ENCODE peak calls at places on chromosomes 6 and 20, in nine cellular contexts. Q is neuronal stem cell; W is stomach; C is thoracic aorta; D is transverse colon; V is CD8-positive, alpha-beta T cell; L is heart right ventricle; A is tibial artery; M is naive thymus-derived CD4-positive, alpha-beta T cell. U is an unnamed sample. For H3K9me3, the result is how much of the 10 kb centered on the place peaks cover.

GRCh38 chr6:165939601-165940290 is 227.9 kb downstream of the TBXT start:
- DNase-seq in Q (no peak), W (no peak), C (no peak), D (no peak), V (no peak), L (no peak), A (no peak), M (no peak), U (no peak)

GRCh38 chr6:139028242-139028657 is 295 bp upstream of the ABRACL start:
- DNase-seq in Q (no peak), W (no peak), C (no peak), D (no peak), V (no peak), L (no peak), A (no peak), M (no peak), U (no peak)

GRCh38 chr6:155404937-155405336 is 50.7 kb downstream of the NOX3 start:
- DNase-seq in Q (no peak), W (no peak), C (no peak), D (no peak), V (no peak), L (no peak), A (no peak), M (no peak), U (no peak)

GRCh38 chr6:24899647-24900325 is 36.0 kb downstream of the RIPOR2 start:
- DNase-seq in Q (no peak), W (no peak), C (no peak), D (no peak), V (no peak), L (no peak), A (no peak), M (peak), U (no peak)

GRCh38 chr20:25148982-25149846 is 46.3 kb upstream of the ENTPD6 start:
- DNase-seq in Q (no peak), W (no peak), C (no peak), D (no peak), V (no peak), L (no peak), A (no peak), M (no peak), U (no peak)

GRCh38 chr6:37139223-37139962 is 30.6 kb upstream of the PIM1 start:
- DNase-seq in Q (no peak), W (no peak), C (no peak), D (no peak), V (no peak), L (no peak), A (no peak), M (no peak), U (no peak)

GRCh38 chr6:113632220-113632864 is 224.8 kb upstream of the MARCKS start:
- DNase-seq in Q (peak), W (peak), C (peak), D (peak), V (no peak), L (peak), A (peak), M (no peak), U (no peak)

GRCh38 chr6:18493421-18493891 is 106.3 kb downstream of the RNF144B start:
- DNase-seq in Q (no peak), W (peak), C (no peak), D (no peak), V (no peak), L (no peak), A (no peak), M (no peak), U (no peak)

GRCh38 chr20:43914286-43914685 is 366 bp upstream of the TOX2 start:
- DNase-seq in Q (no peak), W (no peak), C (no peak), D (no peak), V (no peak), L (no peak), A (no peak), M (peak), U (peak)

GRCh38 chr6:170289108-170289931 is 1.6 kb downstream of the DLL1 start:
- DNase-seq in Q (no peak), W (no peak), C (no peak), D (no peak), V (no peak), L (no peak), A (no peak), M (peak), U (no peak)

GRCh38 chr6:73898599-73898998 is 202.6 kb downstream of the CD109 start:
- DNase-seq in Q (no peak), W (no peak), C (no peak), D (no peak), V (no peak), L (no peak), A (no peak), M (no peak), U (no peak)

GRCh38 chr20:33896509-33896908 is 85.4 kb downstream of the CHMP4B start:
- DNase-seq in Q (no peak), W (no peak), C (no peak), D (no peak), V (no peak), L (no peak), A (no peak), M (no peak), U (peak)

GRCh38 chr20:57396212-57396611 is 5.0 kb downstream of the RBM38 start:
- DNase-seq in Q (no peak), W (no peak), C (no peak), D (no peak), V (no peak), L (no peak), A (no peak), M (no peak), U (no peak)

GRCh38 chr6:43940071-43940392 is 170.0 kb downstream of the VEGFA start:
- DNase-seq in Q (no peak), W (no peak), C (no peak), D (no peak), V (no peak), L (peak), A (no peak), M (no peak), U (no peak)

GRCh38 chr6:28802417-28803336 is 121.1 kb downstream of the TRIM27 start:
- DNase-seq in Q (no peak), W (no peak), C (no peak), D (no peak), V (no peak), L (no peak), A (no peak), M (no peak), U (peak)

GRCh38 chr6:36717871-36718540 is 20.4 kb downstream of the RAB44 start:
- DNase-seq in Q (no peak), W (no peak), C (no peak), D (no peak), V (no peak), L (no peak), A (peak), M (no peak), U (no peak)

GRCh38 chr20:24918579-24919566 is 30.2 kb upstream of the CST7 start:
- DNase-seq in Q (no peak), W (no peak), C (no peak), D (no peak), V (no peak), L (no peak), A (no peak), M (no peak), U (no peak)

GRCh38 chr6:70377372-70377771 is 35.9 kb upstream of the FAM135A start:
- DNase-seq in Q (no peak), W (no peak), C (no peak), D (no peak), V (no peak), L (no peak), A (no peak), M (no peak), U (no peak)

GRCh38 chr20:41183391-41183790 is 46.0 kb downstream of the PLCG1 start:
- DNase-seq in Q (no peak), W (peak), C (no peak), D (no peak), V (no peak), L (no peak), A (peak), M (no peak), U (peak)

GRCh38 chr6:152595507-152595906 is 41.7 kb downstream of the SYNE1 start:
- DNase-seq in Q (no peak), W (no peak), C (no peak), D (no peak), V (no peak), L (no peak), A (no peak), M (no peak), U (no peak)

GRCh38 chr20:47551841-47552240 is 50.2 kb downstream of the NCOA3 start:
- DNase-seq in Q (no peak), W (no peak), C (no peak), D (no peak), V (no peak), L (no peak), A (no peak), M (no peak), U (no peak)

GRCh38 chr20:36848078-36848660 is 27.8 kb upstream of the TLDC2 start:
- DNase-seq in Q (no peak), W (no peak), C (no peak), D (no peak), V (no peak), L (peak), A (peak), M (no peak), U (no peak)

GRCh38 chr6:136921936-136922679 is at the start of gene SLC35D3:
- DNase-seq in Q (peak), W (no peak), C (no peak), D (no peak), V (no peak), L (no peak), A (no peak), M (no peak), U (no peak)

GRCh38 chr20:51668515-51668914 is 99.7 kb downstream of the ATP9A start:
- DNase-seq in Q (no peak), W (no peak), C (no peak), D (no peak), V (no peak), L (no peak), A (no peak), M (no peak), U (no peak)

GRCh38 chr6:159002432-159003160 is 2.6 kb upstream of the RSPH3 start:
- DNase-seq in Q (no peak), W (no peak), C (no peak), D (no peak), V (no peak), L (no peak), A (no peak), M (no peak), U (no peak)

GRCh38 chr20:25212242-25212641 is 16.7 kb downstream of the ENTPD6 start:
- DNase-seq in Q (no peak), W (peak), C (no peak), D (no peak), V (no peak), L (no peak), A (no peak), M (no peak), U (no peak)

GRCh38 chr6:156687875-156688549 is 89.2 kb upstream of the ARID1B start:
- DNase-seq in Q (peak), W (peak), C (no peak), D (peak), V (no peak), L (no peak), A (no peak), M (peak), U (no peak)

GRCh38 chr6:19562468-19562867 is 274.7 kb upstream of the ID4 start:
- DNase-seq in Q (no peak), W (no peak), C (no peak), D (no peak), V (no peak), L (no peak), A (no peak), M (no peak), U (no peak)

GRCh38 chr20:63135411-63135810 is 80.5 kb downstream of the YTHDF1 start:
- DNase-seq in Q (no peak), W (no peak), C (no peak), D (no peak), V (no peak), L (no peak), A (no peak), M (no peak), U (peak)

GRCh38 chr20:63522981-63523611 is 2.5 kb downstream of the PPDPF start:
- DNase-seq in Q (no peak), W (no peak), C (no peak), D (no peak), V (no peak), L (no peak), A (no peak), M (no peak), U (no peak)

GRCh38 chr20:23413862-23414422 is 7.3 kb downstream of the NAPB start:
- DNase-seq in Q (no peak), W (no peak), C (no peak), D (no peak), V (no peak), L (no peak), A (no peak), M (no peak), U (no peak)

GRCh38 chr6:158611600-158612041 is 32.9 kb downstream of the DYNLT1 start:
- DNase-seq in Q (peak), W (peak), C (no peak), D (no peak), V (no peak), L (no peak), A (no peak), M (no peak), U (no peak)

GRCh38 chr6:125358898-125359297 is 57.1 kb upstream of the HDDC2 start:
- DNase-seq in Q (no peak), W (no peak), C (no peak), D (no peak), V (no peak), L (no peak), A (no peak), M (no peak), U (no peak)

GRCh38 chr6:111798281-111798725 is 74.9 kb downstream of the FYN start:
- DNase-seq in Q (no peak), W (no peak), C (no peak), D (no peak), V (no peak), L (no peak), A (no peak), M (no peak), U (no peak)

GRCh38 chr6:28384143-28384533 is 15.4 kb downstream of the ZSCAN12 start:
- DNase-seq in Q (no peak), W (no peak), C (no peak), D (no peak), V (no peak), L (no peak), A (no peak), M (no peak), U (no peak)

GRCh38 chr6:116229287-116229913 is 24.5 kb downstream of the TSPYL4 start:
- DNase-seq in Q (peak), W (peak), C (peak), D (peak), V (no peak), L (peak), A (peak), M (no peak), U (no peak)

GRCh38 chr6:144744720-144745119 is 459.6 kb downstream of the UTRN start:
- DNase-seq in Q (no peak), W (no peak), C (no peak), D (no peak), V (no peak), L (no peak), A (no peak), M (no peak), U (no peak)

GRCh38 chr6:144746902-144747469 is 461.9 kb downstream of the UTRN start:
- DNase-seq in Q (no peak), W (no peak), C (no peak), D (no peak), V (no peak), L (no peak), A (no peak), M (no peak), U (no peak)

GRCh38 chr6:144753023-144753705 is 468.0 kb downstream of the UTRN start:
- DNase-seq in Q (no peak), W (no peak), C (no peak), D (no peak), V (no peak), L (no peak), A (no peak), M (no peak), U (no peak)

GRCh38 chr6:144745434-144745833 is 460.3 kb downstream of the UTRN start:
- DNase-seq in Q (no peak), W (no peak), C (no peak), D (no peak), V (no peak), L (no peak), A (no peak), M (no peak), U (no peak)

DNA sequence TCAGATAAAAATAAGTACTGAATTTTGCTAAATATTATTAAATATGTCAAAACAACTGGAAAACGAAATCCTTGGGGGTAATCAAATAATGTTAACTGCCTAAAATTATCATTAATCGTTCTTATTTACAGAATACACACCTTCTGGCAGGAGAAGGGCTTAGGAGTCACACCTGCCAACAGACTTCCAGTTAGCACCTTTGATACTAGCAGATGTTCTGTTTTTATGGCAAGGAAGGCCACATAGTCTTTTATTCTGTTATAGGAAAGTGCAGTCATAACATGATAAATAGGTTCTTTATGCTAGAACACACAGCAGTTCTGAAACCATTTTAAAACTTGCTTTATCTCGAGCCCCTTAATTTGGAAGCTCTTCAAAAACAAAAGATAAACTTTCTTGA is 464.1 kb downstream of the UTRN start:
- DNase-seq in Q (no peak), W (no peak), C (no peak), D (no peak), V (no peak), L (no peak), A (no peak), M (no peak), U (no peak)
- H3K9me3 ChIP-seq in Q (under half), W (under half), C (under half), D (under half), V (under half), L (under half), A (under half), M (under half), U (under half)

GRCh38 chr20:35040646-35041045 is 52.0 kb downstream of the TRPC4AP start:
- DNase-seq in Q (no peak), W (no peak), C (no peak), D (no peak), V (no peak), L (no peak), A (no peak), M (no peak), U (no peak)

GRCh38 chr20:35040090-35040489 is 52.5 kb downstream of the TRPC4AP start:
- DNase-seq in Q (no peak), W (no peak), C (no peak), D (peak), V (no peak), L (no peak), A (no peak), M (no peak), U (no peak)

GRCh38 chr20:35034150-35034549 is 58.5 kb downstream of the TRPC4AP start:
- DNase-seq in Q (no peak), W (no peak), C (no peak), D (no peak), V (no peak), L (no peak), A (no peak), M (no peak), U (no peak)

GRCh38 chr20:35042268-35042667 is 50.3 kb downstream of the TRPC4AP start:
- DNase-seq in Q (no peak), W (no peak), C (no peak), D (no peak), V (no peak), L (no peak), A (no peak), M (no peak), U (no peak)

DNA sequence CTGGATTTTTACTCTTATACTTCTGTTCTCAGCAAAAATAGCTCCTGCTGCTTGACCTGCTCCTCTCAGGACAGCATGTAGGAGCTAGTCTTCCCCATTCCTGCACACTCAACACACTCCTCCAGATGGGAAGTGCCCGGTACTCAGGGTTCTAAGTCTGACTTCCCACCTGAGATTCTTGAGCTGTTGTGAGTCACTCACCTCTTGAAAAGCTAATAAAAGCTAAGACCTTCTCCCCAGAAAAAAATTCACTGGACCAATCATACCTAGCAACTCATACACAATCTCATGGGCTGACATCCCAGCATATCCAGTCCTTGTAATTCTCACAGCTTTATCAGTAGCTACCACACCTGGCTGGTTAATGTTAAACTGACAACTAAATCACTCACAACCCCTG is 53.5 kb downstream of the TRPC4AP start:
- DNase-seq in Q (no peak), W (peak), C (no peak), D (peak), V (no peak), L (no peak), A (no peak), M (no peak), U (no peak)
- H3K4me3 ChIP-seq in Q (no peak), W (no peak), C (no peak), D (no peak), V (no peak), L (no peak), A (no peak), M (no peak), U (no peak)

GRCh38 chr6:35170166-35170565 is 29.0 kb upstream of the TCP11 start:
- DNase-seq in Q (no peak), W (no peak), C (no peak), D (no peak), V (no peak), L (no peak), A (no peak), M (no peak), U (no peak)

GRCh38 chr6:35173068-35174042 is 32.2 kb upstream of the TCP11 start:
- DNase-seq in Q (no peak), W (no peak), C (no peak), D (no peak), V (no peak), L (no peak), A (no peak), M (no peak), U (no peak)

GRCh38 chr6:35174043-35174434 is 32.9 kb upstream of the TCP11 start:
- DNase-seq in Q (no peak), W (no peak), C (no peak), D (no peak), V (no peak), L (no peak), A (no peak), M (no peak), U (no peak)

GRCh38 chr6:35168461-35168861 is 27.3 kb upstream of the TCP11 start:
- DNase-seq in Q (peak), W (no peak), C (no peak), D (no peak), V (no peak), L (no peak), A (no peak), M (no peak), U (no peak)

DNA sequence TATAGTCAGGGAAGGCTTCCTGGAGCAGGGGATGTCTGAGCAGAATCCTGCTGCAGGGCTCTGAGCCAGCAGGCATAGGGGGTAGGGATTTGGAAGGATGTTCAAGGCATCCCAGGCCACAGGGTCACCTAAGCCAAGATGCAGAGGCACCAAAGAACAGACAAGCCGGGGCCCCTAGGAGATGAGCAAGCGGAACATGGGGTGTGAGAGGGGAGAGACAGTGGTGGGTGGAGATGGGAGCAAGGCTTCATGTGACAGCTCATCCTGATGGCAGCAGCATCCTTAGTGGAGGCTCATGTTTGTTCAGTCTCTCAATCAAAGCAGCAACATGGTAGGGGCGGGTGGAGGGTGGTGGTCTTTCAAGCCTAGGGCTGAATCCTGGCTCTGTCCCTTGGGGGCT is 29.8 kb upstream of the TCP11 start:
- DNase-seq in Q (no peak), W (no peak), C (no peak), D (no peak), V (no peak), L (no peak), A (no peak), M (no peak), U (no peak)
- H3K9me3 ChIP-seq in Q (under half), W (under half), C (under half), D (under half), V (under half), L (under half), A (under half), M (under half), U (under half)

DNA sequence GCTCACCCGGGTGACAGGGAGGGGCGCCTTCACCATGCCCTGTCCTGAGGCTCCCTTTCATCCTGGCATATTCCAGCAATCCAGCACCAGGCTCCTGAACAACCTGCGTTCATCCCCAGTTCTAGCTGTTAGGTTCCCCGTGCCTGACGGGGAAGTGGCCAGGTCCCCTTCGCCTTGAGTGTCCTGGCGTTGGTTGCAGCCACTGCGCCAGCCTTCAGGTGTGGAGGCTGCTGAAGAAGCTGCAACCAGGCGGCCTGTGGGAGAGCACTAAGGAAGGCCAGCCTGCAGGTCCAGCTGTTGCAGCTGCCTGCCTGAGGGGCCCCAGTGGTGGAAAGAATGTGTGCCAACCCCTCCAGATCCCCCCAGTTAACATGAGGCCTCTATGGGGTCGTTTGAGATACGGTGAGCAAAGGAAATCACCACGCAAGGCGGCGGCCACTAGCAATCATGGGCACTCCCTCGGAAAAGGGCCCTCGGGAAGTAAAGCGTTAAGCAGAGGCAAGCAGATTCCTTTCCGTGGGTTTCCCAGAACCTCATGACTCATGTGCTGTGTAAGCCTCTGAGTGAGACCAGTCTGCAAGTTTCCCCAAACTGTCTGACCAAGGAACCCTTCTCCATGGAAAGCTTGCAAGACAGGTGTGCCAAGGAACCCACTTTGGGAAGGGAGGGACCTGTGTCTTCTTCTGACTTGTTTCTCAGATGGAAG is 320.8 kb downstream of the TAF4 start:
- DNase-seq in Q (no peak), W (no peak), C (no peak), D (no peak), V (no peak), L (no peak), A (no peak), M (no peak), U (no peak)
- H3K4me3 ChIP-seq in Q (no peak), W (no peak), C (no peak), D (no peak), V (no peak), L (no peak), A (no peak), M (no peak), U (no peak)

U was measured in HAP-1.